ENCODE peak calls at places on chromosomes 12 and 14, in ten cellular contexts. One of them, this sample, is unnamed.

GRCh38 chr14:94888108-94888507 is 118.2 kb upstream of the GSC start:
- DNase-seq in OCI-LY7: no peak
- DNase-seq in WTC11: no peak
- DNase-seq in RPMI7951: no peak
- DNase-seq in Caki2: no peak
- DNase-seq in stimulated activated CD4-positive, alpha-beta T cell treated with anti-CD3 and anti-CD28 coated beads, Interleukin-2, amount 100 ng/mL, for 48 hours: no peak
- DNase-seq in mammary epithelial cell: no peak
- DNase-seq in smooth muscle cell of the brain vasculature: no peak
- DNase-seq in right atrium auricular region: no peak
- DNase-seq in CD4-positive, alpha-beta memory T cell: no peak
- DNase-seq in this sample: no peak

GRCh38 chr12:115474525-115475353 is 790.8 kb upstream of the TBX3 start:
- DNase-seq in CD4-positive, alpha-beta memory T cell: no peak
- DNase-seq in stimulated activated CD4-positive, alpha-beta T cell treated with anti-CD3 and anti-CD28 coated beads, Interleukin-2, amount 100 ng/mL, for 48 hours: no peak
- DNase-seq in right atrium auricular region: no peak
- DNase-seq in smooth muscle cell of the brain vasculature: no peak
- DNase-seq in RPMI7951: no peak
- DNase-seq in OCI-LY7: no peak
- DNase-seq in mammary epithelial cell: no peak
- DNase-seq in Caki2: no peak
- DNase-seq in WTC11: no peak
- DNase-seq in this sample: no peak

GRCh38 chr12:81896771-81897170 is 137.6 kb upstream of the PPFIA2 start:
- DNase-seq in CD4-positive, alpha-beta memory T cell: no peak
- DNase-seq in mammary epithelial cell: no peak
- DNase-seq in RPMI7951: no peak
- DNase-seq in stimulated activated CD4-positive, alpha-beta T cell treated with anti-CD3 and anti-CD28 coated beads, Interleukin-2, amount 100 ng/mL, for 48 hours: peak; percentile 9
- DNase-seq in WTC11: peak; percentile 20
- DNase-seq in right atrium auricular region: no peak
- DNase-seq in OCI-LY7: peak; percentile 5
- DNase-seq in Caki2: peak; percentile 56
- DNase-seq in smooth muscle cell of the brain vasculature: no peak
- DNase-seq in this sample: no peak

GRCh38 chr14:68935761-68936209 is 43.3 kb downstream of the ACTN1 start:
- DNase-seq in WTC11: no peak
- DNase-seq in right atrium auricular region: peak; percentile 84
- DNase-seq in smooth muscle cell of the brain vasculature: no peak
- DNase-seq in stimulated activated CD4-positive, alpha-beta T cell treated with anti-CD3 and anti-CD28 coated beads, Interleukin-2, amount 100 ng/mL, for 48 hours: no peak
- DNase-seq in Caki2: peak; percentile 25
- DNase-seq in OCI-LY7: no peak
- DNase-seq in RPMI7951: no peak
- DNase-seq in mammary epithelial cell: peak; percentile 42
- DNase-seq in CD4-positive, alpha-beta memory T cell: no peak
- DNase-seq in this sample: no peak

GRCh38 chr14:104250175-104250574 is 111.8 kb downstream of the KIF26A start:
- DNase-seq in WTC11: no peak
- DNase-seq in RPMI7951: no peak
- DNase-seq in Caki2: no peak
- DNase-seq in CD4-positive, alpha-beta memory T cell: no peak
- DNase-seq in mammary epithelial cell: no peak
- DNase-seq in stimulated activated CD4-positive, alpha-beta T cell treated with anti-CD3 and anti-CD28 coated beads, Interleukin-2, amount 100 ng/mL, for 48 hours: no peak
- DNase-seq in OCI-LY7: no peak
- DNase-seq in right atrium auricular region: peak; percentile 32
- DNase-seq in smooth muscle cell of the brain vasculature: no peak
- DNase-seq in this sample: no peak

GRCh38 chr14:21092147-21093011 is 6.1 kb downstream of the ZNF219 start:
- DNase-seq in RPMI7951: peak; percentile 49
- DNase-seq in Caki2: peak; percentile 55
- DNase-seq in mammary epithelial cell: peak; percentile 56
- DNase-seq in OCI-LY7: peak; percentile 88
- DNase-seq in smooth muscle cell of the brain vasculature: no peak
- DNase-seq in right atrium auricular region: peak; percentile 80
- DNase-seq in CD4-positive, alpha-beta memory T cell: peak; percentile 86
- DNase-seq in stimulated activated CD4-positive, alpha-beta T cell treated with anti-CD3 and anti-CD28 coated beads, Interleukin-2, amount 100 ng/mL, for 48 hours: peak; percentile 98
- DNase-seq in WTC11: peak; percentile 94
- DNase-seq in this sample: no peak

GRCh38 chr14:30267141-30267540 is 291.8 kb upstream of the G2E3 start:
- DNase-seq in mammary epithelial cell: peak; percentile 26
- DNase-seq in stimulated activated CD4-positive, alpha-beta T cell treated with anti-CD3 and anti-CD28 coated beads, Interleukin-2, amount 100 ng/mL, for 48 hours: no peak
- DNase-seq in CD4-positive, alpha-beta memory T cell: no peak
- DNase-seq in smooth muscle cell of the brain vasculature: no peak
- DNase-seq in RPMI7951: peak; percentile 13
- DNase-seq in right atrium auricular region: no peak
- DNase-seq in OCI-LY7: no peak
- DNase-seq in WTC11: no peak
- DNase-seq in Caki2: no peak
- DNase-seq in this sample: no peak

GRCh38 chr12:62724947-62725447 is 210.0 kb downstream of the PPM1H start:
- DNase-seq in RPMI7951: peak; percentile 97
- DNase-seq in smooth muscle cell of the brain vasculature: no peak
- DNase-seq in OCI-LY7: no peak
- DNase-seq in CD4-positive, alpha-beta memory T cell: no peak
- DNase-seq in stimulated activated CD4-positive, alpha-beta T cell treated with anti-CD3 and anti-CD28 coated beads, Interleukin-2, amount 100 ng/mL, for 48 hours: no peak
- DNase-seq in right atrium auricular region: no peak
- DNase-seq in WTC11: peak; percentile 32
- DNase-seq in Caki2: peak; percentile 92
- DNase-seq in mammary epithelial cell: peak; percentile 99
- DNase-seq in this sample: no peak

GRCh38 chr12:21818627-21819026 is 44.1 kb upstream of the KCNJ8 start:
- DNase-seq in Caki2: no peak
- DNase-seq in CD4-positive, alpha-beta memory T cell: no peak
- DNase-seq in OCI-LY7: no peak
- DNase-seq in stimulated activated CD4-positive, alpha-beta T cell treated with anti-CD3 and anti-CD28 coated beads, Interleukin-2, amount 100 ng/mL, for 48 hours: no peak
- DNase-seq in mammary epithelial cell: peak; percentile 54
- DNase-seq in right atrium auricular region: no peak
- DNase-seq in WTC11: no peak
- DNase-seq in smooth muscle cell of the brain vasculature: no peak
- DNase-seq in RPMI7951: no peak
- DNase-seq in this sample: peak; percentile 40

GRCh38 chr12:100668939-100669536 is 95.6 kb downstream of the GAS2L3 start:
- DNase-seq in Caki2: peak; percentile 45
- DNase-seq in mammary epithelial cell: peak; percentile 56
- DNase-seq in stimulated activated CD4-positive, alpha-beta T cell treated with anti-CD3 and anti-CD28 coated beads, Interleukin-2, amount 100 ng/mL, for 48 hours: peak; percentile 54
- DNase-seq in WTC11: peak; percentile 91
- DNase-seq in CD4-positive, alpha-beta memory T cell: no peak
- DNase-seq in right atrium auricular region: peak; percentile 68
- DNase-seq in RPMI7951: peak; percentile 41
- DNase-seq in smooth muscle cell of the brain vasculature: peak; percentile 43
- DNase-seq in OCI-LY7: peak; percentile 55
- DNase-seq in this sample: peak; percentile 77

GRCh38 chr12:128914908-128915563 is 61.8 kb downstream of the GLT1D1 start:
- DNase-seq in mammary epithelial cell: no peak
- DNase-seq in right atrium auricular region: no peak
- DNase-seq in Caki2: no peak
- DNase-seq in smooth muscle cell of the brain vasculature: no peak
- DNase-seq in WTC11: no peak
- DNase-seq in CD4-positive, alpha-beta memory T cell: peak; percentile 37
- DNase-seq in RPMI7951: no peak
- DNase-seq in stimulated activated CD4-positive, alpha-beta T cell treated with anti-CD3 and anti-CD28 coated beads, Interleukin-2, amount 100 ng/mL, for 48 hours: peak; percentile 8
- DNase-seq in OCI-LY7: peak; percentile 3
- DNase-seq in this sample: no peak

GRCh38 chr14:77570706-77571293 is 45.6 kb downstream of the SPTLC2 start:
- DNase-seq in mammary epithelial cell: no peak
- DNase-seq in smooth muscle cell of the brain vasculature: no peak
- DNase-seq in Caki2: no peak
- DNase-seq in CD4-positive, alpha-beta memory T cell: no peak
- DNase-seq in WTC11: no peak
- DNase-seq in RPMI7951: no peak
- DNase-seq in stimulated activated CD4-positive, alpha-beta T cell treated with anti-CD3 and anti-CD28 coated beads, Interleukin-2, amount 100 ng/mL, for 48 hours: no peak
- DNase-seq in OCI-LY7: no peak
- DNase-seq in right atrium auricular region: no peak
- DNase-seq in this sample: no peak

GRCh38 chr14:63486729-63487128 is 56.4 kb downstream of the PPP2R5E start:
- DNase-seq in CD4-positive, alpha-beta memory T cell: no peak
- DNase-seq in RPMI7951: no peak
- DNase-seq in stimulated activated CD4-positive, alpha-beta T cell treated with anti-CD3 and anti-CD28 coated beads, Interleukin-2, amount 100 ng/mL, for 48 hours: no peak
- DNase-seq in smooth muscle cell of the brain vasculature: no peak
- DNase-seq in mammary epithelial cell: no peak
- DNase-seq in OCI-LY7: no peak
- DNase-seq in right atrium auricular region: no peak
- DNase-seq in WTC11: no peak
- DNase-seq in Caki2: no peak
- DNase-seq in this sample: no peak

GRCh38 chr12:95546491-95546813 is 4.8 kb downstream of the USP44 start:
- DNase-seq in mammary epithelial cell: no peak
- DNase-seq in smooth muscle cell of the brain vasculature: no peak
- DNase-seq in CD4-positive, alpha-beta memory T cell: no peak
- DNase-seq in stimulated activated CD4-positive, alpha-beta T cell treated with anti-CD3 and anti-CD28 coated beads, Interleukin-2, amount 100 ng/mL, for 48 hours: no peak
- DNase-seq in Caki2: no peak
- DNase-seq in WTC11: no peak
- DNase-seq in OCI-LY7: no peak
- DNase-seq in RPMI7951: no peak
- DNase-seq in right atrium auricular region: no peak
- DNase-seq in this sample: no peak

GRCh38 chr12:103841690-103842584 is 903 bp upstream of the NT5DC3 start:
- DNase-seq in RPMI7951: peak; percentile 99
- DNase-seq in right atrium auricular region: no peak
- DNase-seq in stimulated activated CD4-positive, alpha-beta T cell treated with anti-CD3 and anti-CD28 coated beads, Interleukin-2, amount 100 ng/mL, for 48 hours: peak; percentile 15
- DNase-seq in CD4-positive, alpha-beta memory T cell: peak; percentile 64
- DNase-seq in OCI-LY7: no peak
- DNase-seq in mammary epithelial cell: peak; percentile 99
- DNase-seq in Caki2: peak; percentile 94
- DNase-seq in WTC11: peak; percentile 70
- DNase-seq in smooth muscle cell of the brain vasculature: peak; percentile 68
- DNase-seq in this sample: peak; percentile 47

GRCh38 chr14:105067969-105068301 is 2.7 kb upstream of the GPR132 start:
- DNase-seq in stimulated activated CD4-positive, alpha-beta T cell treated with anti-CD3 and anti-CD28 coated beads, Interleukin-2, amount 100 ng/mL, for 48 hours: no peak
- DNase-seq in right atrium auricular region: no peak
- DNase-seq in smooth muscle cell of the brain vasculature: no peak
- DNase-seq in mammary epithelial cell: no peak
- DNase-seq in OCI-LY7: no peak
- DNase-seq in RPMI7951: no peak
- DNase-seq in CD4-positive, alpha-beta memory T cell: no peak
- DNase-seq in Caki2: no peak
- DNase-seq in WTC11: no peak
- DNase-seq in this sample: no peak

GRCh38 chr12:75665216-75665615 is 153.8 kb upstream of the KRR1 start:
- DNase-seq in right atrium auricular region: no peak
- DNase-seq in RPMI7951: peak; percentile 79
- DNase-seq in stimulated activated CD4-positive, alpha-beta T cell treated with anti-CD3 and anti-CD28 coated beads, Interleukin-2, amount 100 ng/mL, for 48 hours: no peak
- DNase-seq in Caki2: peak; percentile 70
- DNase-seq in smooth muscle cell of the brain vasculature: no peak
- DNase-seq in mammary epithelial cell: no peak
- DNase-seq in OCI-LY7: no peak
- DNase-seq in WTC11: no peak
- DNase-seq in CD4-positive, alpha-beta memory T cell: no peak
- DNase-seq in this sample: no peak

GRCh38 chr12:83826112-83826511 is 1086.5 kb downstream of the SLC6A15 start:
- DNase-seq in Caki2: peak; percentile 37
- DNase-seq in right atrium auricular region: no peak
- DNase-seq in CD4-positive, alpha-beta memory T cell: no peak
- DNase-seq in RPMI7951: no peak
- DNase-seq in mammary epithelial cell: peak; percentile 39
- DNase-seq in smooth muscle cell of the brain vasculature: no peak
- DNase-seq in WTC11: peak; percentile 86
- DNase-seq in stimulated activated CD4-positive, alpha-beta T cell treated with anti-CD3 and anti-CD28 coated beads, Interleukin-2, amount 100 ng/mL, for 48 hours: peak; percentile 25
- DNase-seq in OCI-LY7: peak; percentile 19
- DNase-seq in this sample: no peak

GRCh38 chr12:119444462-119445044 is 110.0 kb downstream of the CCDC60 start:
- DNase-seq in OCI-LY7: peak; percentile 57
- DNase-seq in RPMI7951: peak; percentile 40
- DNase-seq in smooth muscle cell of the brain vasculature: no peak
- DNase-seq in stimulated activated CD4-positive, alpha-beta T cell treated with anti-CD3 and anti-CD28 coated beads, Interleukin-2, amount 100 ng/mL, for 48 hours: peak; percentile 32
- DNase-seq in Caki2: peak; percentile 75
- DNase-seq in right atrium auricular region: no peak
- DNase-seq in mammary epithelial cell: peak; percentile 3
- DNase-seq in WTC11: peak; percentile 79
- DNase-seq in CD4-positive, alpha-beta memory T cell: no peak
- DNase-seq in this sample: no peak

GRCh38 chr12:19689801-19690472 is 250.6 kb downstream of the AEBP2 start:
- DNase-seq in smooth muscle cell of the brain vasculature: no peak
- DNase-seq in OCI-LY7: no peak
- DNase-seq in stimulated activated CD4-positive, alpha-beta T cell treated with anti-CD3 and anti-CD28 coated beads, Interleukin-2, amount 100 ng/mL, for 48 hours: no peak
- DNase-seq in RPMI7951: no peak
- DNase-seq in right atrium auricular region: no peak
- DNase-seq in WTC11: no peak
- DNase-seq in CD4-positive, alpha-beta memory T cell: no peak
- DNase-seq in Caki2: no peak
- DNase-seq in mammary epithelial cell: peak; percentile 76
- DNase-seq in this sample: peak; percentile 81

GRCh38 chr14:88002421-88002820 is 2.5 kb upstream of the GPR65 start:
- DNase-seq in right atrium auricular region: no peak
- DNase-seq in stimulated activated CD4-positive, alpha-beta T cell treated with anti-CD3 and anti-CD28 coated beads, Interleukin-2, amount 100 ng/mL, for 48 hours: no peak
- DNase-seq in Caki2: no peak
- DNase-seq in RPMI7951: no peak
- DNase-seq in smooth muscle cell of the brain vasculature: no peak
- DNase-seq in OCI-LY7: peak; percentile 19
- DNase-seq in mammary epithelial cell: no peak
- DNase-seq in CD4-positive, alpha-beta memory T cell: no peak
- DNase-seq in WTC11: no peak
- DNase-seq in this sample: no peak